ENCODE peak calls at places on chromosomes 2 and 18, in five cellular contexts. F, G, Y, U and E are unnamed samples.

GRCh38 chr2:110657721-110658305 is 20.1 kb downstream of the BUB1 start:
- DNase-seq in U (no peak), G (peak; percentile 13), F (no peak), Y (no peak), E (no peak)

GRCh38 chr18:71630686-71631085 is 913.5 kb downstream of the CBLN2 start:
- DNase-seq in F (no peak), G (no peak), Y (no peak), U (peak; percentile 34), E (no peak)

GRCh38 chr18:44789704-44790103 is 109.0 kb downstream of the SETBP1 start:
- DNase-seq in G (no peak), F (no peak), U (peak; percentile 12), Y (no peak), E (no peak)

GRCh38 chr2:79717364-79718007 is 204.6 kb downstream of the CTNNA2 start:
- DNase-seq in Y (no peak), U (peak; percentile 95), G (no peak), F (peak; percentile 56), E (peak; percentile 77)

GRCh38 chr2:68734176-68734575 is 435 bp upstream of the ARHGAP25 start:
- DNase-seq in Y (no peak), U (no peak), F (no peak), G (no peak), E (no peak)

GRCh38 chr2:113067681-113068080 is at the start of gene IL1F10:
- DNase-seq in G (no peak), Y (no peak), U (no peak), F (no peak), E (no peak)

GRCh38 chr2:18282026-18282425 is 278.4 kb downstream of the RDH14 start:
- DNase-seq in G (no peak), U (no peak), Y (no peak), F (no peak), E (no peak)

GRCh38 chr2:9230051-9230802 is 23.6 kb downstream of the ASAP2 start:
- DNase-seq in Y (no peak), U (no peak), F (no peak), G (no peak), E (no peak)

GRCh38 chr2:7242189-7242867 is 325.1 kb downstream of the RNF144A start:
- DNase-seq in U (no peak), Y (no peak), G (no peak), F (no peak), E (no peak)

GRCh38 chr2:72155737-72156136 is 8.1 kb upstream of the CYP26B1 start:
- DNase-seq in U (no peak), G (no peak), F (no peak), Y (no peak), E (no peak)

GRCh38 chr2:239253264-239253663 is 147.6 kb downstream of the HDAC4 start:
- DNase-seq in F (no peak), G (no peak), U (no peak), Y (no peak), E (no peak)

GRCh38 chr2:72770879-72771461 is 54.9 kb downstream of the EXOC6B start:
- DNase-seq in Y (no peak), U (peak; percentile 75), G (peak; percentile 55), F (peak; percentile 63), E (no peak)

GRCh38 chr2:227479865-227480475 is 8.0 kb downstream of the AGFG1 start:
- DNase-seq in Y (no peak), F (no peak), U (peak; percentile 29), G (no peak), E (no peak)

GRCh38 chr2:211879323-211879722 is 659.3 kb downstream of the ERBB4 start:
- DNase-seq in Y (no peak), G (no peak), F (no peak), U (no peak), E (no peak)

GRCh38 chr2:8234757-8235374 is 447.0 kb upstream of the ID2 start:
- DNase-seq in Y (no peak), G (no peak), U (no peak), F (no peak), E (no peak)

GRCh38 chr2:172101008-172101706 is 1.5 kb downstream of the DLX2 start:
- DNase-seq in G (no peak), U (no peak), Y (peak; percentile 27), F (no peak), E (no peak)

GRCh38 chr2:64324746-64325410 is 129.1 kb upstream of the LGALSL start:
- DNase-seq in Y (no peak), U (no peak), G (no peak), F (no peak), E (no peak)

GRCh38 chr2:144390424-144391020 is 129.4 kb downstream of the ZEB2 start:
- DNase-seq in G (no peak), F (no peak), U (peak; percentile 50), Y (no peak), E (no peak)

GRCh38 chr2:239660390-239661228 is 259.8 kb upstream of the HDAC4 start:
- DNase-seq in Y (no peak), F (no peak), U (no peak), G (no peak), E (no peak)

GRCh38 chr18:8301427-8302172 is 307.6 kb upstream of the RAB12 start:
- DNase-seq in Y (no peak), F (no peak), G (no peak), U (no peak), E (no peak)

GRCh38 chr2:45009303-45009927 is at the start of gene SIX2:
- DNase-seq in U (peak; percentile 97), F (peak; percentile 80), G (no peak), Y (peak; percentile 75), E (peak; percentile 36)

GRCh38 chr2:118241128-118241527 is 152.9 kb downstream of the INSIG2 start:
- DNase-seq in Y (no peak), G (no peak), U (no peak), F (no peak), E (no peak)

GRCh38 chr2:170846318-170846717 is 29.6 kb downstream of the GAD1 start:
- DNase-seq in U (no peak), F (no peak), G (no peak), Y (no peak), E (no peak)

GRCh38 chr2:72293620-72294019 is 146.0 kb upstream of the CYP26B1 start:
- DNase-seq in F (no peak), G (no peak), Y (no peak), U (peak; percentile 11), E (no peak)

GRCh38 chr2:28270456-28271146 is 122.1 kb upstream of the FOSL2 start:
- DNase-seq in U (no peak), F (no peak), G (no peak), Y (no peak), E (no peak)

GRCh38 chr2:192195548-192196418 is 1.1 kb upstream of the TMEFF2 start:
- DNase-seq in F (no peak), Y (peak; percentile 11), G (no peak), U (peak; percentile 28), E (no peak)
- H3K4me3 ChIP-seq in F (peak overlapping the region; percentile 47), Y (peak overlapping the region; percentile 31), G (no peak overlapping the region), U (peak overlapping the region; percentile 75), E (peak overlapping the region; percentile 64)

GRCh38 chr18:39773656-39774055 is 2181.4 kb upstream of the PIK3C3 start:
- DNase-seq in G (no peak), F (no peak), U (peak; percentile 30), Y (no peak), E (no peak)

GRCh38 chr18:39770399-39770798 is 2184.6 kb upstream of the PIK3C3 start:
- DNase-seq in F (no peak), Y (no peak), U (no peak), G (no peak), E (no peak)

GRCh38 chr18:39776766-39777165 is 2178.3 kb upstream of the PIK3C3 start:
- DNase-seq in G (no peak), Y (no peak), U (no peak), F (no peak), E (no peak)

GRCh38 chr18:39772155-39772919 is 2182.7 kb upstream of the PIK3C3 start:
- DNase-seq in F (no peak), U (peak; percentile 49), Y (no peak), G (no peak), E (no peak)

DNA sequence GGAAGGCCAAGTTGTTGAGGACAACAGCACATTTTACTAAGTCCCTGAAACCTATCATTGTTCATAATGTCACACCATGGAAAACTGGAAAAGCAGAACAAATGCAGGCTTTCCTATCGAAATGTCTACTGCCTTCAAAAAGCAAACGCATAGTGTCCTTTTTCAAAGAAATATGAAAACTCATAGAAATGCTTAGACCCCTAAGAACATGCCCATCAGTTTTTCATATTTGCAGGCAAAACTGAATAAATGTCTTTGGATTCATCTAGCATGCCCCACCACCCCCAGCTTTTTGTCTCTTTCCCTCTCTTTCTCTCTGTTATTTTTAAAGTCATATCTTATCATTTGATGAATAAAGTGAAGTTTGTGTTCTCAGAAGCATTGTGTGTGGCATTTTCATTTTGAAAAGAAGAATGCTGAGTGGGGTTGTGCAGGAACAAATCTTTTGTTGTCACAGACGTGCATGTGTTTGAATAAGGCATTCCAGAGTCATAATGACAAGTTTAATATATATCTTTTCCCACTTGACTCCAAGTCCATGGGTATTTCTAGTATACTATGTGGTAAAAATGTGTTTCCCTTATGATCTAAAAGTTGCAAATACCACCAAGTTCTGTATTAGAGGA is 2180.0 kb upstream of the PIK3C3 start:
- DNase-seq in F (no peak), Y (no peak), U (no peak), G (no peak), E (no peak)
- H3K4me3 ChIP-seq in F (no peak overlapping the region), Y (no peak overlapping the region), U (no peak overlapping the region), G (no peak overlapping the region), E (no peak overlapping the region)

GRCh38 chr2:179335732-179336131 is 71.1 kb upstream of the SESTD1 start:
- DNase-seq in G (no peak), Y (no peak), F (no peak), U (peak; percentile 28), E (no peak)

GRCh38 chr2:179340678-179341077 is 76.0 kb upstream of the SESTD1 start:
- DNase-seq in F (peak; percentile 4), Y (no peak), G (no peak), U (peak; percentile 37), E (no peak)

GRCh38 chr2:179338681-179339080 is 74.0 kb upstream of the SESTD1 start:
- DNase-seq in G (no peak), F (no peak), Y (no peak), U (no peak), E (no peak)

GRCh38 chr2:179332903-179333302 is 68.3 kb upstream of the SESTD1 start:
- DNase-seq in Y (no peak), G (no peak), F (peak; percentile 10), U (peak; percentile 61), E (no peak)

DNA sequence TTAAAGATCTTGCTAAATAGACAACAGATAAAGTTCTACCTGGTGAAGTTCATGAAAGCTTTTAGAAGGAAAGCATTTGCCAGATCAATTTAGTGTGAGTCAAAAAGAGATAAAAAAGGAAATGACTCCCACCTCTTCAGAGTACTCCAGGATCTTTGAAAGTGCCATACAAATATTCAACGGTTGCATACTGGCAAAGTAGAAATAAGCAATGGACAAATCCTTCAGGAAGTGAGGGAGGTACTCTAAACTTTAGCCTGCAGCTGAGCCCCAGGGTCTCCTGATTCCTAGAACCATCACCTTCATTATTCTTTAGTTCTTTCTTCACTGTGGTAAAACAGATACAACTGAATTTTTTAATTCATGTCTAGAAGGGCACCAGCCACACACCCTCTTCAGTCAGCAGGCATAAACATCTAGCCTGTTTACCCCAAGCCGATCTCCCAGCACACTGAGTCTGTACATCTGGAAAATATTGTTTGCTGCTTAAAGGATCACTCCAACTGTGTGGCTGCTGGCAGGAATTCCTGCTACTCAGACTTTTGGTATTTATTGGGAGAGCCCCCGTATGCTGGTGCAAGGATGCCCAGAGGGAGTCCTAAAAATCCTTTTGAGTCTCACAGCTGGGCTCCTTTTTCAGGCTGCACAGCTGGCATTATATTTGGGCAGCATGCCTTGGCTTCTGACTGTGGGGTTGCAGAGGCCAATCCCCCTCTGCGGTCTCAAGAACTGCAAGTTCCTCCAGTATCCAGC is 72.3 kb upstream of the SESTD1 start:
- DNase-seq in G (no peak), Y (no peak), U (peak; percentile 76), F (peak; percentile 65), E (no peak)
- H3K4me3 ChIP-seq in G (no peak overlapping the region), Y (no peak overlapping the region), U (no peak overlapping the region), F (no peak overlapping the region), E (no peak overlapping the region)

GRCh38 chr2:195320416-195320973 is 336.5 kb upstream of the SLC39A10 start:
- DNase-seq in F (no peak), G (no peak), U (peak; percentile 4), Y (no peak), E (no peak)
- H3K4me3 ChIP-seq in F (no peak overlapping the region), G (no peak overlapping the region), U (no peak overlapping the region), Y (no peak overlapping the region), E (no peak overlapping the region)